ENCODE peak calls at places on chromosomes 7 and 10, in four cellular contexts. G, L, H and X are unnamed samples.
A peak's percentile ranks its signal among the peaks of the same experiment; 100 is the strongest.

GRCh38 chr7:6226194-6226799 is 46.1 kb downstream of the CYTH3 start:
- DNase-seq in L (no peak), G (no peak), H (peak; percentile 48), X (no peak)

GRCh38 chr7:74288034-74288881 is 949 bp upstream of the CLIP2 start:
- DNase-seq in H (no peak), L (no peak), G (no peak), X (no peak)

GRCh38 chr10:110664483-110665420 is 20.6 kb downstream of the RBM20 start:
- DNase-seq in G (no peak), L (no peak), H (peak; percentile 81), X (no peak)

GRCh38 chr7:134920026-134920758 is 66.1 kb upstream of the AGBL3 start:
- DNase-seq in L (no peak), G (no peak), H (peak; percentile 94), X (no peak)

GRCh38 chr10:124705817-124706461 is 38.2 kb downstream of the FAM53B start:
- DNase-seq in H (no peak), G (no peak), L (no peak), X (no peak)

GRCh38 chr10:86945361-86946214 is 11.8 kb downstream of the MMRN2 start:
- DNase-seq in H (no peak), G (peak; percentile 69), L (no peak), X (no peak)

GRCh38 chr7:102080003-102080361 is 206.7 kb upstream of the SH2B2 start:
- DNase-seq in G (no peak), H (no peak), L (no peak), X (no peak)

GRCh38 chr10:69505636-69506318 is 54.5 kb downstream of the TSPAN15 start:
- DNase-seq in G (no peak), H (no peak), L (no peak), X (no peak)

GRCh38 chr7:98807306-98807880 is 62.4 kb downstream of the TMEM130 start:
- DNase-seq in H (no peak), L (no peak), G (no peak), X (no peak)

GRCh38 chr10:114131094-114131493 is 42.9 kb downstream of the CCDC186 start:
- DNase-seq in H (no peak), L (no peak), G (no peak), X (no peak)

GRCh38 chr7:55570218-55570873 is 2.0 kb downstream of the VOPP1 start:
- DNase-seq in H (no peak), L (peak; percentile 17), G (no peak), X (no peak)

GRCh38 chr10:118758449-118758848 is 3.7 kb upstream of the CACUL1 start:
- DNase-seq in G (no peak), L (no peak), H (no peak), X (no peak)

GRCh38 chr7:121202125-121202524 is 126.7 kb upstream of the WNT16 start:
- DNase-seq in G (no peak), L (no peak), H (no peak), X (no peak)

GRCh38 chr7:156816943-156817572 is 75.9 kb downstream of the LMBR1 start:
- DNase-seq in H (no peak), L (no peak), G (no peak), X (no peak)

GRCh38 chr10:43237631-43238446 is 29.0 kb downstream of the RASGEF1A start:
- DNase-seq in H (no peak), G (peak; percentile 15), L (no peak), X (peak; percentile 5)

GRCh38 chr7:68399991-68400590 is 1198.2 kb upstream of the AUTS2 start:
- DNase-seq in H (no peak), G (no peak), L (no peak), X (no peak)

GRCh38 chr7:73330772-73331171 is 2.8 kb downstream of the FKBP6 start:
- DNase-seq in H (no peak), G (no peak), L (no peak), X (no peak)

GRCh38 chr7:115475774-115476407 is 554.0 kb downstream of the MDFIC start:
- DNase-seq in H (no peak), G (peak; percentile 32), L (no peak), X (no peak)

GRCh38 chr7:134712196-134712595 is 65.5 kb downstream of the BPGM start:
- DNase-seq in G (no peak), H (no peak), L (no peak), X (no peak)

GRCh38 chr10:52410916-52411315 is 96.8 kb downstream of the DKK1 start:
- DNase-seq in H (no peak), L (no peak), G (no peak), X (no peak)

GRCh38 chr7:96238474-96238873 is 83.4 kb downstream of the SLC25A13 start:
- DNase-seq in L (no peak), G (no peak), H (no peak), X (no peak)

GRCh38 chr7:93574646-93575554 is at the start of gene CALCR:
- DNase-seq in G (peak; percentile 40), H (no peak), L (no peak), X (no peak)

GRCh38 chr7:29229056-29229455 is 34.5 kb downstream of the CHN2 start:
- DNase-seq in L (no peak), G (no peak), H (no peak), X (no peak)

GRCh38 chr10:96651998-96652431 is 65.2 kb upstream of the TM9SF3 start:
- DNase-seq in G (no peak), L (peak; percentile 82), H (no peak), X (peak; percentile 76)

GRCh38 chr10:100043796-100044195 is 34.0 kb upstream of the DNMBP start:
- DNase-seq in H (no peak), L (no peak), G (no peak), X (no peak)

GRCh38 chr7:519429-519973 is at the start of gene PDGFA:
- DNase-seq in L (no peak), H (no peak), G (peak; percentile 59), X (no peak)

GRCh38 chr10:11678074-11678793 is 63.9 kb upstream of the ECHDC3 start:
- DNase-seq in L (peak; percentile 81), H (peak; percentile 38), G (no peak), X (no peak)

GRCh38 chr7:100801833-100802568 is 25.3 kb downstream of the EPHB4 start:
- DNase-seq in H (peak; percentile 67), L (no peak), G (peak; percentile 71), X (no peak)

GRCh38 chr7:130822642-130823041 is 88.6 kb upstream of the KLF14 start:
- DNase-seq in L (no peak), H (peak; percentile 5), G (no peak), X (no peak)

GRCh38 chr10:93150289-93150688 is 76.6 kb downstream of the CYP26A1 start:
- DNase-seq in G (no peak), H (no peak), L (no peak), X (no peak)

GRCh38 chr10:97701438-97702064 is 12.0 kb upstream of the MARVELD1 start:
- DNase-seq in H (no peak), L (no peak), G (peak; percentile 41), X (no peak)
- TF ChIP-seq CTCF in H (peak; percentile 97), L (peak; percentile 31), G (peak; percentile 64), X (peak; percentile 91)

DNA sequence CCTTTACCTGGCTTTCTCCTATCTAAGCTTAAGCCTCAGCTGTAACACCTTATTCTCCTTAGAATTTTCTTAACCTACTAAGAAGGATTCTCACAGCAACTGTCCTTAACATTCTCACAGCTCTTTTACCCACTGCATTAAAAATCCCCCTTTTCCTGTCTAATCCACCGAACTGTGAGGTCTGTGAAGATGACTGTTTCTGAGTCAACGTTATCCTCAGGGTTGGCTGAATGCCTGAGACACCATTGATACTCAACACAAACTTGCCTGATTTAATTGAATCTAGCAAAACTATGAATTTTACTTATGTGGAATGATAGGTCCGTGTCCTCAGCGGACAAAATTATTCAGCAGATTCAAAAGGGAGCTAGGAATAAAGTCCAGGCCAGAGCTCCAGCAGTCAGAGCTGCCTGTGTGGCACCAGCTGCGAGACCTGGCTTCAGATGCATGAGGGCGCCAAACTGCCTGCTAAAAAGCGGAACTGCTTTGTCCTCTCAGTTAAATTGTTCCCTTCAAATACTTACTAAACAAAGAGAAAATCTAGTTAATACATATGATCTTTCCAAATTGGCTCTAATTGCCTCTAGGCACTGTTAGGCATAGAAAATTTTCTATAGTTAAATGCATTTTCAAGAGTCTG is 33.4 kb upstream of the VWDE start:
- DNase-seq in H (no peak), G (peak; percentile 44), L (no peak), X (no peak)
- TF ChIP-seq CTCF in H (peak; percentile 9), G (no peak), L (no peak), X (no peak)

DNA sequence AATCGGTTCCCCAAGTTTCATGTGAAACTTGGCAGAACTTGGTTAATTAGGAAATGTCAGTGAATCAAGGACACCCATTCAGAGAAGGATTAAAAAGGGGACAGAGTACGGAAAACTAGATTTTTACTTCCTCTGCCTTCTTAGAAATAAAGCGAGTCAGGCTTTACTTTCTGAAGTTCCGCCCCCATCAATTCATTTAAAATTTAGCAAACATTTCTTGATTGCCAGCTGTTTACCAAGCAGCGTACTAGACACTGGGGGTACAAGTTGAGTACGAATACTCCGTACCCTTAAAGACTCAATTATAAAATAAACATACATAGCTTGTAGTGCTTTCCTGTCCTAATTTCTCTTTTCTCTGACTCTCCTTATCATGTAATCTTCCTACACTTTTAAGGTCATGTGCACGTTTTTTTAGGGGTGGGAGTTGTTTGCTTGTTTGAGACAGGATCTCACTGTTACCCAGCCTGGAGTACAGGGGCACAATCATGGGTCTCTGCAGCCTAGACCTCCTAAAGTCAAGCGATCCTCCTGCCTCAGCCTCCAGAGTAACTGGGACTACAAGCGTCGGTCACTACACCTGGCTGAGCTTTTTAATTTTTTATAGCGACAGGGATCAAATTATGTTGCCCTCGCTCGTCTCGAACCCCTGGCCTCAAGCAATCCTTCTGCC is 704 bp upstream of the ABI1 start:
- DNase-seq in L (no peak), H (no peak), G (no peak), X (no peak)
- TF ChIP-seq CTCF in L (peak; percentile 57), H (no peak), G (peak; percentile 81), X (peak; percentile 67)

GRCh38 chr10:82813856-82814255 is 938.9 kb downstream of the NRG3 start:
- DNase-seq in H (no peak), L (no peak), G (no peak), X (no peak)

GRCh38 chr10:82815680-82816079 is 940.7 kb downstream of the NRG3 start:
- DNase-seq in L (no peak), H (no peak), G (no peak), X (no peak)

GRCh38 chr10:82814635-82815034 is 939.6 kb downstream of the NRG3 start:
- DNase-seq in L (no peak), G (no peak), H (no peak), X (no peak)

GRCh38 chr10:82811621-82812020 is 936.6 kb downstream of the NRG3 start:
- DNase-seq in H (no peak), G (peak; percentile 64), L (no peak), X (no peak)
- TF ChIP-seq CTCF in H (peak; percentile 49), G (peak; percentile 79), L (no peak), X (no peak)